ENCODE peak calls at places on chromosomes 5 and 9, in seven cellular contexts. W is stomach, Y is HepG2, I is SK-N-SH, R is ovary, K is upper lobe of left lung, Z is sigmoid colon. V is an unnamed sample.

GRCh38 chr9:120689860-120690259 is 24.4 kb downstream of the MEGF9 start:
- DNase-seq in W (no peak), Y (no peak), I (no peak), R (no peak), K (no peak), Z (no peak), V (no peak)

GRCh38 chr5:103829585-103829984 is 267.0 kb upstream of the NUDT12 start:
- DNase-seq in W (no peak), Y (no peak), I (no peak), R (no peak), K (no peak), Z (no peak), V (no peak)

GRCh38 chr5:177501874-177502678 is 4.7 kb upstream of the PDLIM7 start:
- DNase-seq in W (no peak), Y (no peak), I (no peak), R (no peak), K (no peak), Z (no peak), V (no peak)

GRCh38 chr5:137615171-137615775 is 116.1 kb upstream of the SPOCK1 start:
- DNase-seq in W (no peak), Y (no peak), I (no peak), R (no peak), K (no peak), Z (no peak), V (no peak)

GRCh38 chr5:149938791-149939358 is 5.7 kb downstream of the PDE6A start:
- DNase-seq in W (no peak), Y (no peak), I (no peak), R (no peak), K (peak; percentile 27), Z (no peak), V (no peak)

GRCh38 chr5:134252671-134253070 is 26.8 kb upstream of the PPP2CA start:
- DNase-seq in W (no peak), Y (peak; percentile 79), I (no peak), R (no peak), K (no peak), Z (no peak), V (no peak)

GRCh38 chr9:10274983-10275382 is 337.8 kb downstream of the PTPRD start:
- DNase-seq in W (no peak), Y (no peak), I (no peak), R (no peak), K (no peak), Z (no peak), V (no peak)

GRCh38 chr9:5563417-5563815 is 53.1 kb downstream of the PDCD1LG2 start:
- DNase-seq in W (no peak), Y (no peak), I (no peak), R (no peak), K (no peak), Z (no peak), V (no peak)

GRCh38 chr5:137921931-137922330 is 32.7 kb downstream of the PKD2L2 start:
- DNase-seq in W (no peak), Y (no peak), I (no peak), R (no peak), K (no peak), Z (no peak), V (no peak)

GRCh38 chr5:147901555-147901954 is 4.8 kb downstream of the C5orf46 start:
- DNase-seq in W (no peak), Y (no peak), I (no peak), R (no peak), K (no peak), Z (no peak), V (no peak)

GRCh38 chr5:143152445-143152844 is 251.0 kb downstream of the NR3C1 start:
- DNase-seq in W (no peak), Y (no peak), I (no peak), R (no peak), K (no peak), Z (no peak), V (no peak)

GRCh38 chr5:111792659-111793058 is 35.7 kb upstream of the NREP start:
- DNase-seq in W (no peak), Y (no peak), I (no peak), R (no peak), K (no peak), Z (no peak), V (no peak)

GRCh38 chr9:95082401-95083084 is 235.0 kb downstream of the FANCC start:
- DNase-seq in W (peak; percentile 25), Y (no peak), I (no peak), R (no peak), K (no peak), Z (peak; percentile 60), V (no peak)

GRCh38 chr9:2622361-2623045 is 916 bp downstream of the VLDLR start:
- DNase-seq in W (peak; percentile 32), Y (no peak), I (peak; percentile 66), R (peak; percentile 62), K (no peak), Z (peak; percentile 63), V (peak; percentile 11)

GRCh38 chr5:155834271-155834975 is 492.5 kb upstream of the SGCD start:
- DNase-seq in W (no peak), Y (no peak), I (no peak), R (no peak), K (no peak), Z (no peak), V (no peak)

GRCh38 chr9:38360880-38361836 is 31.3 kb upstream of the ALDH1B1 start:
- DNase-seq in W (no peak), Y (no peak), I (no peak), R (no peak), K (no peak), Z (peak; percentile 56), V (no peak)

GRCh38 chr5:159965031-159965837 is 43.7 kb upstream of the TTC1 start:
- DNase-seq in W (peak; percentile 55), Y (peak; percentile 20), I (peak; percentile 69), R (peak; percentile 48), K (peak; percentile 44), Z (no peak), V (peak; percentile 50)

GRCh38 chr9:28668158-28668557 is 1094.9 kb upstream of the C9orf72 start:
- DNase-seq in W (no peak), Y (no peak), I (no peak), R (no peak), K (no peak), Z (no peak), V (no peak)

GRCh38 chr9:93207860-93208734 is 24.2 kb downstream of the WNK2 start:
- DNase-seq in W (no peak), Y (no peak), I (no peak), R (no peak), K (no peak), Z (no peak), V (no peak)

GRCh38 chr5:163245584-163245983 is 191.8 kb upstream of the CCNG1 start:
- DNase-seq in W (no peak), Y (no peak), I (no peak), R (no peak), K (no peak), Z (no peak), V (no peak)

GRCh38 chr9:89189215-89189614 is 10.6 kb upstream of the SHC3 start:
- DNase-seq in W (no peak), Y (no peak), I (no peak), R (no peak), K (no peak), Z (no peak), V (no peak)

GRCh38 chr5:69024241-69024651 is 69.6 kb upstream of the SLC30A5 start:
- DNase-seq in W (no peak), Y (peak; percentile 58), I (peak; percentile 68), R (no peak), K (peak; percentile 26), Z (no peak), V (no peak)

GRCh38 chr9:110069326-110070248 is 138.4 kb downstream of the C9orf152 start:
- DNase-seq in W (no peak), Y (no peak), I (no peak), R (no peak), K (peak; percentile 60), Z (peak; percentile 78), V (no peak)

GRCh38 chr5:170159947-170160346 is 54.2 kb downstream of the FOXI1 start:
- DNase-seq in W (no peak), Y (no peak), I (no peak), R (no peak), K (no peak), Z (no peak), V (no peak)
- H3K4me1 ChIP-seq in W (no peaks in the 10 kb centered on the region), Y (no peaks in the 10 kb centered on the region), I (peaks cover under 1% of the 10 kb centered on the region), R (no peaks in the 10 kb centered on the region), K (no peaks in the 10 kb centered on the region), Z (no peaks in the 10 kb centered on the region), V (no peaks in the 10 kb centered on the region)

GRCh38 chr9:97846347-97846746 is 6.7 kb upstream of the FOXE1 start:
- DNase-seq in W (no peak), Y (no peak), I (no peak), R (no peak), K (no peak), Z (no peak), V (no peak)

GRCh38 chr9:97848582-97849237 is 4.3 kb upstream of the FOXE1 start:
- DNase-seq in W (no peak), Y (no peak), I (no peak), R (no peak), K (peak; percentile 65), Z (no peak), V (no peak)

GRCh38 chr9:97848237-97848581 is 4.8 kb upstream of the FOXE1 start:
- DNase-seq in W (no peak), Y (no peak), I (peak; percentile 53), R (no peak), K (no peak), Z (no peak), V (no peak)

GRCh38 chr9:97845763-97846162 is 7.3 kb upstream of the FOXE1 start:
- DNase-seq in W (no peak), Y (no peak), I (no peak), R (no peak), K (no peak), Z (no peak), V (no peak)

GRCh38 chr9:97847474-97848236 is 5.4 kb upstream of the FOXE1 start:
- DNase-seq in W (no peak), Y (no peak), I (no peak), R (no peak), K (no peak), Z (no peak), V (no peak)
- H3K27me3 ChIP-seq in W (peaks cover 70% of the 10 kb centered on the region), Y (peaks cover 62% of the 10 kb centered on the region), I (peaks cover 61% of the 10 kb centered on the region), R (peaks cover 2% of the 10 kb centered on the region), K (peaks cover 50% of the 10 kb centered on the region), Z (peaks cover 53% of the 10 kb centered on the region), V (peaks cover 99% of the 10 kb centered on the region)

GRCh38 chr5:108521011-108521700 is 139.3 kb upstream of the FBXL17 start:
- DNase-seq in W (no peak), Y (no peak), I (no peak), R (no peak), K (no peak), Z (no peak), V (no peak)

GRCh38 chr5:108516771-108517170 is 134.9 kb upstream of the FBXL17 start:
- DNase-seq in W (no peak), Y (no peak), I (no peak), R (no peak), K (no peak), Z (no peak), V (no peak)

GRCh38 chr5:108515706-108516105 is 133.8 kb upstream of the FBXL17 start:
- DNase-seq in W (no peak), Y (no peak), I (no peak), R (no peak), K (no peak), Z (no peak), V (no peak)
- TF ChIP-seq EP300 in W (no peak), Y (no peak), I (no peak), R (no peak), K (no peak), Z (no peak), V (no peak)

DNA sequence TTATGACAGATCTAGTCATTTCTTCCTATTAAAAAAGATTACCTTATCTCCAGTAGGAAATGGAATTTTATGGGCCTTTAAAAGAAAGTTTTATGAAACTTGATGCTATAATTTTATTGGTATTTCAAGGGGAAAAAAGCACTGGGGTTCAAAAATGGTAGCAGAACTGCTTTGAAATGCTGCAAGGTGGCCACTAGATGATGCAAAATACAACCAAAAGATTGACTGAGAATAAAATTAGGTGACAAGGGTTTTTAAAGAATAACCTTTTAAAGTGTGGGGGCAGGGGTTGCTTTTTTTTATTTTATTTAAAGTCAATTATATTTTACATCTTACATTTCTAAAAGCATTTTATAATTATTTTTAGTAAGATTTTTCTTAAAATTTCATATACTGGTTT is 61.7 kb downstream of the KLF9 start:
- DNase-seq in W (no peak), Y (no peak), I (no peak), R (no peak), K (no peak), Z (no peak), V (no peak)
- H3K4me1 ChIP-seq in W (peaks cover 8% of the 10 kb centered on the region), Y (no peaks in the 10 kb centered on the region), I (no peaks in the 10 kb centered on the region), R (peaks cover 2% of the 10 kb centered on the region), K (no peaks in the 10 kb centered on the region), Z (peaks cover 8% of the 10 kb centered on the region), V (no peaks in the 10 kb centered on the region)